ENCODE peak calls at places on chromosome 6, in seven cellular contexts. Z, Q, D, V, L, M and B are unnamed samples.

GRCh38 chr6:140670013-140670412 is 1295.6 kb upstream of the CITED2 start:
- DNase-seq in Z (no peak), Q (no peak), D (no peak), V (no peak), L (no peak), M (no peak), B (no peak)

GRCh38 chr6:109896333-109896732 is 81.8 kb upstream of the GPR6 start:
- DNase-seq in Z (no peak), Q (no peak), D (no peak), V (no peak), L (no peak), M (no peak), B (no peak)

GRCh38 chr6:74606488-74607135 is 599.2 kb downstream of the COL12A1 start:
- DNase-seq in Z (no peak), Q (no peak), D (peak), V (peak), L (no peak), M (no peak), B (no peak)

GRCh38 chr6:122749451-122750050 is 30.0 kb upstream of the FABP7 start:
- DNase-seq in Z (no peak), Q (no peak), D (no peak), V (no peak), L (no peak), M (no peak), B (no peak)

GRCh38 chr6:4849628-4850027 is 73.4 kb downstream of the CDYL start:
- DNase-seq in Z (no peak), Q (no peak), D (no peak), V (no peak), L (no peak), M (no peak), B (no peak)

GRCh38 chr6:12001004-12001705 is 11.0 kb upstream of the HIVEP1 start:
- DNase-seq in Z (no peak), Q (no peak), D (no peak), V (no peak), L (no peak), M (no peak), B (no peak)

GRCh38 chr6:128443553-128443952 is 76.8 kb downstream of the PTPRK start:
- DNase-seq in Z (no peak), Q (no peak), D (peak), V (no peak), L (no peak), M (no peak), B (no peak)

GRCh38 chr6:105359419-105360366 is 43.2 kb downstream of the PREP start:
- DNase-seq in Z (no peak), Q (no peak), D (peak), V (peak), L (peak), M (no peak), B (no peak)

GRCh38 chr6:166297606-166298005 is 10.6 kb downstream of the PRR18 start:
- DNase-seq in Z (no peak), Q (no peak), D (no peak), V (no peak), L (no peak), M (no peak), B (no peak)

GRCh38 chr6:1600764-1601615 is 8.7 kb upstream of the FOXC1 start:
- DNase-seq in Z (no peak), Q (no peak), D (no peak), V (no peak), L (no peak), M (no peak), B (no peak)

GRCh38 chr6:70124882-70125535 is 177.9 kb downstream of the COL9A1 start:
- DNase-seq in Z (no peak), Q (no peak), D (no peak), V (peak), L (no peak), M (no peak), B (no peak)

GRCh38 chr6:131317516-131317915 is 182.2 kb downstream of the AKAP7 start:
- DNase-seq in Z (no peak), Q (no peak), D (no peak), V (no peak), L (no peak), M (no peak), B (no peak)

GRCh38 chr6:106097368-106098231 is 11.5 kb downstream of the PRDM1 start:
- DNase-seq in Z (no peak), Q (peak), D (no peak), V (no peak), L (no peak), M (peak), B (peak)